ENCODE peak calls at places on chromosome 22, in six cellular contexts. W, K, V, A, X and P are unnamed samples.

GRCh38 chr22:31044262-31044861 is 36.8 kb upstream of the SMTN start:
- DNase-seq in V (no peak), A (peak; percentile 86), X (no peak), K (no peak), W (no peak), P (no peak)

GRCh38 chr22:41512421-41513194 is 31.7 kb downstream of the POLR3H start:
- DNase-seq in V (no peak), A (no peak), X (no peak), W (no peak), K (peak; percentile 66), P (no peak)

GRCh38 chr22:20946080-20946986 is 20.7 kb upstream of the AIFM3 start:
- DNase-seq in W (no peak), X (no peak), V (no peak), A (no peak), K (no peak), P (no peak)

GRCh38 chr22:37304595-37305343 is 22.5 kb downstream of the CYTH4 start:
- DNase-seq in A (no peak), W (no peak), K (no peak), V (no peak), X (no peak), P (no peak)

GRCh38 chr22:39281126-39281525 is 36.3 kb upstream of the PDGFB start:
- DNase-seq in A (no peak), K (no peak), W (no peak), X (no peak), V (no peak), P (no peak)

GRCh38 chr22:30265131-30265720 is 1.4 kb downstream of the OSM start:
- DNase-seq in A (no peak), K (no peak), W (no peak), X (no peak), V (no peak), P (no peak)

GRCh38 chr22:32478994-32479393 is 4.4 kb downstream of the FBXO7 start:
- DNase-seq in V (no peak), X (no peak), W (no peak), K (no peak), A (no peak), P (no peak)

GRCh38 chr22:17472886-17473285 is 90.4 kb upstream of the SLC25A18 start:
- DNase-seq in V (no peak), W (no peak), A (no peak), X (no peak), K (no peak), P (no peak)

GRCh38 chr22:36746571-36746970 is 29.3 kb downstream of the IFT27 start:
- DNase-seq in A (no peak), W (no peak), K (no peak), X (no peak), V (no peak), P (no peak)

GRCh38 chr22:24588370-24588755 is 4.5 kb downstream of the LRRC75B start:
- DNase-seq in K (no peak), V (no peak), W (no peak), X (peak; percentile 91), A (no peak), P (no peak)

GRCh38 chr22:29002603-29003002 is 59.0 kb downstream of the C22orf31 start:
- DNase-seq in W (no peak), A (no peak), X (no peak), V (no peak), K (no peak), P (no peak)

GRCh38 chr22:30609260-30610185 is 2.5 kb downstream of the TCN2 start:
- DNase-seq in A (peak; percentile 71), W (no peak), V (no peak), X (no peak), K (peak; percentile 78), P (no peak)

GRCh38 chr22:17239156-17239701 is 20.0 kb upstream of the ADA2 start:
- DNase-seq in K (no peak), X (no peak), W (no peak), V (no peak), A (peak; percentile 20), P (no peak)

GRCh38 chr22:37887610-37888378 is 18.3 kb upstream of the MICALL1 start:
- DNase-seq in K (no peak), A (peak; percentile 60), W (no peak), V (no peak), X (peak; percentile 72), P (no peak)

GRCh38 chr22:29044657-29045176 is 16.9 kb downstream of the C22orf31 start:
- DNase-seq in K (no peak), W (no peak), A (no peak), V (no peak), X (no peak), P (no peak)

GRCh38 chr22:27930246-27931060 is 11.4 kb upstream of the PITPNB start:
- DNase-seq in V (no peak), X (no peak), W (no peak), K (no peak), A (no peak), P (no peak)

GRCh38 chr22:20316217-20316843 is 3.5 kb downstream of the DGCR6L start:
- DNase-seq in K (no peak), V (no peak), A (no peak), W (no peak), X (no peak), P (no peak)

GRCh38 chr22:39524089-39524752 is 3.9 kb downstream of the ATF4 start:
- DNase-seq in V (no peak), X (no peak), K (no peak), A (no peak), W (no peak), P (no peak)

GRCh38 chr22:42685941-42686666 is 34.6 kb downstream of the A4GALT start:
- DNase-seq in X (no peak), V (no peak), K (peak; percentile 11), A (peak; percentile 81), W (no peak), P (no peak)

GRCh38 chr22:48745842-48746788 is 1081.6 kb downstream of the BRD1 start:
- DNase-seq in K (no peak), W (no peak), X (no peak), V (no peak), A (no peak), P (no peak)

GRCh38 chr22:50530280-50530856 is 556 bp upstream of the TYMP start:
- DNase-seq in X (no peak), V (peak; percentile 29), K (peak; percentile 54), W (peak; percentile 32), A (peak; percentile 95), P (peak; percentile 65)

GRCh38 chr22:44192098-44192810 is 11.5 kb downstream of the PARVG start:
- DNase-seq in V (peak; percentile 47), K (no peak), X (no peak), W (peak; percentile 18), A (no peak), P (no peak)

GRCh38 chr22:36301384-36301828 is 48.5 kb downstream of the APOL1 start:
- DNase-seq in K (peak; percentile 28), A (peak; percentile 78), X (peak; percentile 61), V (peak; percentile 89), W (peak; percentile 80), P (peak; percentile 70)

GRCh38 chr22:47292546-47293320 is 530.3 kb downstream of the TBC1D22A start:
- DNase-seq in K (no peak), V (no peak), X (no peak), W (no peak), A (no peak), P (no peak)

GRCh38 chr22:29245626-29246385 is 22.0 kb downstream of the RHBDD3 start:
- DNase-seq in K (peak; percentile 60), W (peak; percentile 46), X (peak; percentile 65), A (peak; percentile 76), V (peak; percentile 66), P (peak; percentile 56)